ENCODE peak calls at places on chromosomes 16 and 17, in ten cellular contexts. N, K, X, O, Q, E, R, Z, T and W are unnamed samples.

GRCh38 chr16:6249863-6250262 is 1082.8 kb upstream of the RBFOX1 start:
- DNase-seq in N (no peak), K (no peak), X (no peak), O (no peak), Q (no peak), E (no peak), R (no peak), Z (no peak), T (no peak), W (no peak)

GRCh38 chr16:526181-527014 is 1.1 kb upstream of the CAPN15 start:
- DNase-seq in N (peak), K (no peak), X (peak), O (no peak), Q (peak), E (no peak), R (peak), Z (no peak), T (no peak), W (no peak)

GRCh38 chr16:31785126-31785525 is 88.5 kb upstream of the ZNF267 start:
- DNase-seq in N (no peak), K (no peak), X (no peak), O (no peak), Q (no peak), E (no peak), R (no peak), Z (no peak), T (no peak), W (no peak)

GRCh38 chr17:73991260-73991659 is 212.2 kb upstream of the RPL38 start:
- DNase-seq in N (no peak), K (no peak), X (no peak), O (no peak), Q (no peak), E (no peak), R (no peak), Z (no peak), T (no peak), W (no peak)

GRCh38 chr16:65548470-65548869 is 426.6 kb upstream of the CDH11 start:
- DNase-seq in N (no peak), K (no peak), X (no peak), O (no peak), Q (no peak), E (no peak), R (peak), Z (no peak), T (no peak), W (no peak)

GRCh38 chr17:7235693-7236665 is 1.7 kb upstream of the DVL2 start:
- DNase-seq in N (peak), K (no peak), X (no peak), O (no peak), Q (peak), E (no peak), R (no peak), Z (no peak), T (no peak), W (no peak)

GRCh38 chr17:15096511-15096910 is 168.6 kb downstream of the PMP22 start:
- DNase-seq in N (no peak), K (no peak), X (no peak), O (no peak), Q (no peak), E (no peak), R (no peak), Z (no peak), T (no peak), W (no peak)

GRCh38 chr17:32588982-32589381 is 102.2 kb downstream of the CDK5R1 start:
- DNase-seq in N (no peak), K (no peak), X (no peak), O (no peak), Q (no peak), E (peak), R (no peak), Z (peak), T (no peak), W (no peak)

GRCh38 chr17:30922235-30922993 is 669 bp downstream of the ADAP2 start:
- DNase-seq in N (peak), K (no peak), X (peak), O (no peak), Q (no peak), E (no peak), R (no peak), Z (peak), T (no peak), W (peak)

GRCh38 chr17:77842148-77842905 is 116.2 kb upstream of the TNRC6C start:
- DNase-seq in N (no peak), K (no peak), X (no peak), O (no peak), Q (peak), E (no peak), R (no peak), Z (peak), T (no peak), W (no peak)

GRCh38 chr16:86195863-86196630 is 297.1 kb downstream of the IRF8 start:
- DNase-seq in N (peak), K (no peak), X (no peak), O (no peak), Q (no peak), E (peak), R (no peak), Z (no peak), T (no peak), W (no peak)

GRCh38 chr17:58352843-58353719 is 1.1 kb upstream of the SUPT4H1 start:
- DNase-seq in N (peak), K (peak), X (peak), O (no peak), Q (peak), E (no peak), R (peak), Z (no peak), T (no peak), W (no peak)

GRCh38 chr17:18093616-18094408 is 6.1 kb downstream of the DRG2 start:
- DNase-seq in N (peak), K (no peak), X (peak), O (no peak), Q (peak), E (peak), R (peak), Z (no peak), T (no peak), W (no peak)

GRCh38 chr17:28399808-28400207 is 6.2 kb downstream of the SLC46A1 start:
- DNase-seq in N (no peak), K (no peak), X (no peak), O (no peak), Q (no peak), E (no peak), R (no peak), Z (no peak), T (no peak), W (no peak)

GRCh38 chr16:23858496-23859062 is 22.8 kb downstream of the PRKCB start:
- DNase-seq in N (no peak), K (no peak), X (no peak), O (no peak), Q (no peak), E (no peak), R (no peak), Z (no peak), T (no peak), W (no peak)

GRCh38 chr17:79042421-79043190 is 18.6 kb downstream of the C1QTNF1 start:
- DNase-seq in N (no peak), K (peak), X (peak), O (no peak), Q (peak), E (peak), R (no peak), Z (peak), T (no peak), W (peak)

GRCh38 chr16:51982715-51983680 is 563.9 kb downstream of the TOX3 start:
- DNase-seq in N (peak), K (no peak), X (no peak), O (peak), Q (no peak), E (peak), R (peak), Z (peak), T (no peak), W (peak)

GRCh38 chr17:55318715-55319487 is 54.1 kb downstream of the HLF start:
- DNase-seq in N (no peak), K (no peak), X (no peak), O (no peak), Q (no peak), E (no peak), R (no peak), Z (no peak), T (no peak), W (no peak)

GRCh38 chr17:37293770-37294169 is 82.0 kb upstream of the C17orf78 start:
- DNase-seq in N (no peak), K (no peak), X (no peak), O (no peak), Q (no peak), E (no peak), R (no peak), Z (no peak), T (no peak), W (no peak)

GRCh38 chr16:87317766-87318121 is 552 bp upstream of the C16orf95 start:
- DNase-seq in N (peak), K (no peak), X (peak), O (no peak), Q (peak), E (peak), R (no peak), Z (peak), T (no peak), W (no peak)

GRCh38 chr17:81396722-81397313 is 1.6 kb downstream of the BAHCC1 start:
- DNase-seq in N (no peak), K (peak), X (peak), O (no peak), Q (peak), E (no peak), R (no peak), Z (no peak), T (no peak), W (no peak)

GRCh38 chr16:65283238-65283651 is 161.4 kb upstream of the CDH11 start:
- DNase-seq in N (peak), K (no peak), X (no peak), O (no peak), Q (no peak), E (no peak), R (no peak), Z (no peak), T (no peak), W (no peak)

GRCh38 chr16:1713933-1714332 is 7.9 kb downstream of the MAPK8IP3 start:
- DNase-seq in N (no peak), K (no peak), X (no peak), O (no peak), Q (no peak), E (no peak), R (no peak), Z (no peak), T (no peak), W (peak)

GRCh38 chr16:3793161-3793576 is 75.8 kb upstream of the TRAP1 start:
- DNase-seq in N (no peak), K (no peak), X (no peak), O (no peak), Q (peak), E (no peak), R (no peak), Z (no peak), T (no peak), W (no peak)

DNA sequence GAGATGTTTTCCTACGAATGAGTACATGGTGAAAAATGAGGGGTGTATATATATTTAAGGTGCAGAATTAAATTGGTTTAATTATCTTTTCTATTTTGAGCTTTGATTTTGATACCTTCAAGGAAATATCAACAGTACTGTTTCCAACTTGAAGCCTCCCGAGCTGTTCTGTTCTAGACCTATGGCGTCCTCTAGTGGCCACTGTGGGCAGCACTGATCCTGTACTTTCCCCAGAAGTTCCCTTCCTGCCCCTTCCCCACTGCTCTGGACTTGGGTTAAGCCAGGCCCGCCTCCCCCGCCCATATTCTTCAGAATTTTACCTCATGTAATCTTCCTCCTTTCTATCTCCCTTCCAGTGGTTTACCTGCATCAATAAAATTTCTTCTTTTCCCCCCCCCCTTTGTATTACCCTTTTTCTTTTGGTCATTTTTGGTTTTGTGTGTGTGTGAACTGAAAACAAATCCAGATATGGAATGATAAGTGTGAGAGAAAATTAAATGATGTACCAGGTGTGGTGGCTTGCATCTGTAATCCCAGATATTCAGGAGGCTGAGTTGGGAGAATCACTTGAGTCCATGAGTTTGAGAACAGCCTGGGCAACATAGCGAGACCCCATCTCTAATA is 1643.5 kb downstream of the TP53TG3F start:
- DNase-seq in N (no peak), K (no peak), X (no peak), O (no peak), Q (no peak), E (peak), R (no peak), Z (no peak), T (no peak), W (no peak)
- TF ChIP-seq CTCF in N (no peak), K (no peak), X (no peak), O (peak), Q (no peak), E (peak), R (no peak), Z (no peak), T (no peak), W (no peak)

DNA sequence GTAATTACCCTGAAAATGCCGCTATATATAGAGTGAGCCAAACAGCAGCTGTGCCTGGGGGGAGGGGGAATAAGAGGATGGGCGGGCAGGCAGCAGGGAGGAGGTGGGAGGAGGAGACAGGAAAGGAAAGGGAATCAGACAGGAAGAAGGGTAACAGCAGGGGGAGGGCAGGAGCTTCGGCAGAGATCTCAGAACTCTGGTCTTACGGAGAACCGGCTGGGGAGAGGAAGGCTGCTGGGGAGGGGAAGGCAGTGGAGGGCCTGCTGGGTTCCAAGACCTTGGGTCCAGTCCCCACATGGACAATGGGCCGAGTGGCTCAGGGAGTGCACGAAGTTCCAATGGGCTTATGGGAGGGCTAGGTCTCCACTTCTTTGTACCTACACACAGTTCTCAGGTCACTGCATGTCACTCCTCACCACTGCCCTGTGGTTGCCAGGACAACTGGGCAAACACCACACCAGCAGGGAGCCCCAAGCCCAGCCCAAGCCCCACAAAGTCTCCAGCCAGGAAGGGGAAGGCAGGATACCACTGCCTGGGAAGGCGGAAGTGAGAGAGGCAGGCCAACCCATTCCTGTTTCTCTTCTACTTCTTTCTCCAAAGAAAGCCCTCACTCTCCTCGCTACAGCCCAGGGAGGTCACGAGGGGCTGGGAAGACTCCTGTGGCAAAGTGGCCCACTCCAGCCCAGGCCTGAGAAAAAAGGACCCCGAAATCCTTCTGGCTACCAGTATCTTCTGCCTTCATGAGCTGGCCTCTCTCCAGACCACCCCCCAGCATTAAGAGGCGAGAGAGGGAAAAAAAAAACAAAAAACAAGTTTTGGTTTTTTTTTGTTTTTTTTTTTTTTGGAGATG is 25.3 kb downstream of the G6PC3 start:
- DNase-seq in N (peak), K (no peak), X (peak), O (peak), Q (peak), E (peak), R (peak), Z (peak), T (no peak), W (peak)
- TF ChIP-seq CTCF in N (no peak), K (no peak), X (no peak), O (peak), Q (peak), E (peak), R (peak), Z (no peak), T (no peak), W (no peak)

DNA sequence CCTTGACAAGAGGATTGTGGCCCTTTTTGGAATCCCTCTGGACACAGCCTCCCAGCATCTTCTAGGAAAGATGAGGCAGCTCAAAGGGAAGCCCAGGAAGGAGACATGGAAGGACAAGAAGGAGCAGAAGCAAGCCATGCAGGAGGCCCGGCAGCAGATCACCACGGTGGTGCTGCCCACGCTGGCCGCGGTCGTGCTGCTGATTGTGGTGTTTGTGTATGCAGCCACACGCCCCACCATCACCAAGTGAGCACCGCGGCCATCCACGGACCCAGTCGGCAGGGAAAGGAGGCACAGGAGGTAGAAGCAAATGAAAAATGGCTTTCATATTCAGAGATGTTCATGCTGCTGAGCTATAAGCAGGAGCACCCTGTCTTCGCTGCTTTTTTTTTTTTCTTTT is 10.9 kb upstream of the MEIOC start:
- DNase-seq in N (no peak), K (no peak), X (no peak), O (no peak), Q (no peak), E (no peak), R (no peak), Z (no peak), T (no peak), W (no peak)
- TF ChIP-seq CTCF in N (no peak), K (no peak), X (no peak), O (no peak), Q (no peak), E (no peak), R (no peak), Z (no peak), T (no peak), W (no peak)

GRCh38 chr17:36151891-36152638 is 24.4 kb downstream of the TBC1D3B start:
- DNase-seq in N (no peak), K (no peak), X (no peak), O (no peak), Q (no peak), E (no peak), R (no peak), Z (no peak), T (no peak), W (no peak)

GRCh38 chr17:36147601-36148000 is 28.8 kb downstream of the TBC1D3B start:
- DNase-seq in N (no peak), K (no peak), X (no peak), O (no peak), Q (no peak), E (no peak), R (no peak), Z (no peak), T (no peak), W (no peak)

GRCh38 chr17:36148559-36149295 is 27.7 kb downstream of the TBC1D3B start:
- DNase-seq in N (peak), K (peak), X (peak), O (no peak), Q (peak), E (peak), R (peak), Z (peak), T (no peak), W (peak)

GRCh38 chr17:36152639-36153120 is 23.8 kb downstream of the TBC1D3B start:
- DNase-seq in N (no peak), K (no peak), X (no peak), O (no peak), Q (no peak), E (no peak), R (no peak), Z (no peak), T (no peak), W (no peak)

GRCh38 chr17:36149296-36149820 is 27.1 kb downstream of the TBC1D3B start:
- DNase-seq in N (peak), K (no peak), X (peak), O (peak), Q (peak), E (no peak), R (peak), Z (no peak), T (no peak), W (no peak)
- TF ChIP-seq CTCF in N (no peak), K (peak), X (no peak), O (no peak), Q (no peak), E (no peak), R (no peak), Z (no peak), T (peak), W (no peak)

DNA sequence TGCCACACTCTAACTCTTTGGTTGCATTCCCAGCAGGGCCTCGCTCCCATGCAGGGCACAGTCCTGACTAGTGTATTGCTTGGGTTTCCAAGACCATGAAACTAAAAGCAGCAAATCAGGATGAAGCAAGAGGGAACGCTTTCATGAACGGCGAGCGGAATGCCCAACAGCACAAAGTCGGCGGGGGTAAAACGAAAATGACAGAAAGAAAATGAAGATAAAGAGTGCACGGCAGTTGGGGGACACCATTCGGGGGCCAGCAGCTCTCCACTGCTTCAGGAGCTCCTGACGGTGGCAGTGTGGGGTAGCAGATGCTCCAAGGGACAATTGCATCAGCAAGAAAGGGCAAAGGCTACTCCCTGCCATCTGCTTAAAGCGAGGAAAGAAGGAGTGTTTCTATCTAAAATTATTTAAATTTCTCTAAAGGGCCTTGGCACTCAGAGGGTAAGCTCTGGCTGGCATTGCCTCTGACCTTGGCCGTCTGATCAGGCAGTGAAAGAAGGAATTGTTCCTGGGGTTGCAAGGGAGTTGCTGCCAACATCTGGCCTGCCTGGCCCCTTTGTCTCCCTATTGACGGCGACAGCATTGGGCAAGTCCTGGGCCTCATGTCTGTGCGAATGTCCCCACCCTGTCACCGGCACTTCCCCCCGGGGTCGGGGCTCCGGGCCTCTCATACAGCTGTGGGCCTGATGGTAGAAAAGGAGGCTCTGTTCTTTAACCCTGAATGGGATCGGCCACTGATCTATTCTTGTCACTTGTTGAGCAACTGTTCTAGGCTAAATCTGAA is 138.2 kb downstream of the CMIP start:
- DNase-seq in N (no peak), K (no peak), X (no peak), O (no peak), Q (no peak), E (peak), R (no peak), Z (no peak), T (no peak), W (no peak)
- TF ChIP-seq CTCF in N (peak), K (no peak), X (no peak), O (no peak), Q (no peak), E (peak), R (peak), Z (no peak), T (no peak), W (no peak)

DNA sequence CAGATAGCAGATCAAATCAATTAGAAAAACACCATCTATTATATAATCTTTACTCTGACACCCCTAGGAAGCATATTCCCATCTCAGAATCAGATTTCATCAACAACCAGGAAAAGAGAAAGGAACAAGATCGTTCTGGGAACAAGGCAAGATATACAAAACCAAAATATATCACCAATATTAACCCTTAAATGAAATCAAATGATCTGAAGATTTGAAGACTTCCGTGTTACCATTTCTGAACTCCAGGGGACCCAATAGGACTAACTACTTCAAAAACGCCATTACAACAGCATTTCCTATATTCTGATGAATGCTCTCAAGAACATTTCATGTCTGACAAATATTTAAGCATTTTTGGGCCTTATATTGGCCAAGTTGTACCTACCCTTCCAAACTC is 624.2 kb upstream of the ZFHX3 start:
- DNase-seq in N (no peak), K (no peak), X (no peak), O (no peak), Q (no peak), E (no peak), R (no peak), Z (no peak), T (no peak), W (no peak)
- TF ChIP-seq CTCF in N (no peak), K (no peak), X (no peak), O (no peak), Q (no peak), E (no peak), R (no peak), Z (no peak), T (no peak), W (no peak)